ENCODE peak calls at places on chromosome 6, in nine cellular contexts. V, F, K, X, H, L, S, B and Y are unnamed samples.

GRCh38 chr6:7541175-7542064 is at the start of gene DSP:
- DNase-seq in V (peak), F (no peak), K (no peak), X (peak), H (peak), L (peak), S (peak), B (peak), Y (peak)

GRCh38 chr6:40722553-40723258 is 135.5 kb upstream of the LRFN2 start:
- DNase-seq in V (no peak), F (no peak), K (no peak), X (no peak), H (no peak), L (no peak), S (peak), B (no peak), Y (no peak)

GRCh38 chr6:140623498-140623897 is 1249.0 kb upstream of the CITED2 start:
- DNase-seq in V (no peak), F (peak), K (peak), X (no peak), H (no peak), L (no peak), S (no peak), B (no peak), Y (no peak)

GRCh38 chr6:161417712-161418457 is 144.0 kb upstream of the AGPAT4 start:
- DNase-seq in V (no peak), F (peak), K (peak), X (no peak), H (peak), L (no peak), S (no peak), B (no peak), Y (no peak)

GRCh38 chr6:83808926-83809325 is 44.2 kb upstream of the RIPPLY2 start:
- DNase-seq in V (no peak), F (no peak), K (no peak), X (no peak), H (no peak), L (no peak), S (no peak), B (no peak), Y (no peak)

GRCh38 chr6:130147151-130147550 is 75.6 kb downstream of the SAMD3 start:
- DNase-seq in V (no peak), F (no peak), K (no peak), X (no peak), H (no peak), L (no peak), S (no peak), B (no peak), Y (no peak)

GRCh38 chr6:80134065-80134464 is 27.6 kb downstream of the BCKDHB start:
- DNase-seq in V (no peak), F (no peak), K (no peak), X (no peak), H (no peak), L (no peak), S (no peak), B (no peak), Y (no peak)

GRCh38 chr6:165245716-165246115 is 63.7 kb downstream of the C6orf118 start:
- DNase-seq in V (no peak), F (no peak), K (no peak), X (no peak), H (no peak), L (no peak), S (no peak), B (no peak), Y (no peak)

GRCh38 chr6:149225946-149226345 is 91.6 kb upstream of the TAB2 start:
- DNase-seq in V (no peak), F (no peak), K (no peak), X (no peak), H (no peak), L (no peak), S (no peak), B (no peak), Y (no peak)

GRCh38 chr6:34520645-34521462 is 35.3 kb downstream of the SPDEF start:
- DNase-seq in V (no peak), F (no peak), K (no peak), X (no peak), H (peak), L (no peak), S (no peak), B (no peak), Y (no peak)

GRCh38 chr6:133817460-133818047 is 71.4 kb upstream of the TCF21 start:
- DNase-seq in V (peak), F (no peak), K (no peak), X (no peak), H (no peak), L (peak), S (peak), B (peak), Y (no peak)

GRCh38 chr6:209432-210103 is 82.7 kb upstream of the DUSP22 start:
- DNase-seq in V (no peak), F (no peak), K (no peak), X (no peak), H (no peak), L (peak), S (no peak), B (no peak), Y (no peak)

GRCh38 chr6:122995930-122996796 is at the start of gene CLVS2:
- DNase-seq in V (peak), F (no peak), K (peak), X (no peak), H (no peak), L (no peak), S (no peak), B (peak), Y (peak)

GRCh38 chr6:127146935-127147334 is 28.5 kb downstream of the RSPO3 start:
- DNase-seq in V (no peak), F (peak), K (peak), X (no peak), H (no peak), L (no peak), S (no peak), B (peak), Y (no peak)

GRCh38 chr6:119313937-119314893 is 35.3 kb downstream of the MAN1A1 start:
- DNase-seq in V (no peak), F (no peak), K (no peak), X (no peak), H (no peak), L (no peak), S (no peak), B (no peak), Y (no peak)

GRCh38 chr6:34888874-34889555 is at the start of gene ANKS1A:
- DNase-seq in V (peak), F (no peak), K (peak), X (peak), H (peak), L (peak), S (peak), B (peak), Y (peak)

GRCh38 chr6:8131265-8131897 is 29.0 kb upstream of the EEF1E1 start:
- DNase-seq in V (peak), F (peak), K (peak), X (no peak), H (no peak), L (peak), S (peak), B (peak), Y (peak)

GRCh38 chr6:506508-506907 is 115.0 kb downstream of the IRF4 start:
- DNase-seq in V (no peak), F (no peak), K (no peak), X (no peak), H (no peak), L (peak), S (no peak), B (no peak), Y (no peak)

GRCh38 chr6:26044140-26045045 is 42.8 kb upstream of the HFE start:
- DNase-seq in V (no peak), F (no peak), K (peak), X (peak), H (peak), L (no peak), S (no peak), B (no peak), Y (no peak)

GRCh38 chr6:79630883-79631799 is at the start of gene SH3BGRL2:
- DNase-seq in V (peak), F (peak), K (peak), X (peak), H (peak), L (peak), S (peak), B (peak), Y (peak)

GRCh38 chr6:153328194-153328593 is 197.1 kb upstream of the RGS17 start:
- DNase-seq in V (no peak), F (no peak), K (no peak), X (no peak), H (no peak), L (no peak), S (no peak), B (no peak), Y (no peak)

GRCh38 chr6:135675026-135675425 is 176.5 kb upstream of the PDE7B start:
- DNase-seq in V (no peak), F (no peak), K (peak), X (no peak), H (no peak), L (no peak), S (no peak), B (no peak), Y (no peak)

GRCh38 chr6:66662196-66662595 is 955.2 kb upstream of the EYS start:
- DNase-seq in V (no peak), F (no peak), K (peak), X (no peak), H (no peak), L (no peak), S (no peak), B (no peak), Y (no peak)

GRCh38 chr6:81767163-81768000 is 14.9 kb upstream of the TENT5A start:
- DNase-seq in V (no peak), F (no peak), K (peak), X (peak), H (no peak), L (no peak), S (no peak), B (no peak), Y (no peak)

GRCh38 chr6:5302995-5303622 is 41.8 kb downstream of the FARS2 start:
- DNase-seq in V (no peak), F (no peak), K (no peak), X (peak), H (peak), L (peak), S (peak), B (peak), Y (no peak)

GRCh38 chr6:132247381-132248159 is 153.7 kb downstream of the MOXD1 start:
- DNase-seq in V (no peak), F (no peak), K (peak), X (no peak), H (no peak), L (no peak), S (no peak), B (no peak), Y (no peak)

GRCh38 chr6:85494551-85495337 is 44.9 kb downstream of the NT5E start:
- DNase-seq in V (no peak), F (no peak), K (peak), X (no peak), H (no peak), L (no peak), S (no peak), B (no peak), Y (no peak)

GRCh38 chr6:33126101-33126714 is 50.4 kb downstream of the HLA-DPB1 start:
- DNase-seq in V (peak), F (no peak), K (peak), X (no peak), H (peak), L (peak), S (peak), B (peak), Y (no peak)

GRCh38 chr6:56899753-56900152 is 55.2 kb upstream of the BEND6 start:
- DNase-seq in V (no peak), F (no peak), K (no peak), X (no peak), H (no peak), L (no peak), S (no peak), B (no peak), Y (no peak)

GRCh38 chr6:16184129-16184528 is 54.3 kb upstream of the GMPR start:
- DNase-seq in V (no peak), F (no peak), K (peak), X (no peak), H (no peak), L (peak), S (no peak), B (no peak), Y (no peak)

GRCh38 chr6:42979523-42980177 is 669 bp upstream of the PEX6 start:
- DNase-seq in V (peak), F (no peak), K (no peak), X (no peak), H (no peak), L (no peak), S (no peak), B (no peak), Y (no peak)
- TF ChIP-seq CTCF in V (no peak), F (no peak), K (no peak), X (no peak), H (no peak), L (no peak), S (no peak), B (no peak), Y (peak)

GRCh38 chr6:30721198-30722024 is 1.3 kb downstream of the TUBB start:
- DNase-seq in V (peak), F (peak), K (peak), X (peak), H (peak), L (peak), S (peak), B (peak), Y (peak)
- TF ChIP-seq CTCF in V (peak), F (peak), K (no peak), X (peak), H (peak), L (peak), S (no peak), B (peak), Y (peak)

GRCh38 chr6:157760137-157760536 is 62.9 kb upstream of the SNX9 start:
- DNase-seq in V (no peak), F (no peak), K (peak), X (no peak), H (no peak), L (no peak), S (no peak), B (no peak), Y (no peak)
- TF ChIP-seq CTCF in V (no peak), F (peak), K (no peak), X (no peak), H (no peak), L (no peak), S (no peak), B (no peak), Y (no peak)

DNA sequence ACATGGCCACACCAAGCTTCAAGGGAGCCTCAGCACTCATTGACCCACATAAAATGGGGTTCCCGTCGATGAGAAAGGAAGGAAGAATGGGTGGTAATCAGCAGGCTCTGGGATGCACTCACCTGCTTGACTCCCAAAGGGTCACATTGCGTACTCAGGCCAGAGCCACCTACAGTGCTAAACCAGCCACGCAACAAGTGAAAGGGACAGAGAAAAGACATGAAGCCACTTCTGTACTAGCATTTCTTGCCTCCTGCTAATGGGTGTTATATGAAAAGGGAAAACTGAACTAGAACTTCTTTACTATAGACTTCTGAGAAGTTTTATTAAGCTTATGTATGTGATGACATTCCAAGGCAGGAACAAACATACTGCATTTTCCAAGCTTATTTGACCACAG is 95.9 kb upstream of the GCM1 start:
- DNase-seq in V (no peak), F (no peak), K (no peak), X (no peak), H (no peak), L (no peak), S (no peak), B (no peak), Y (no peak)
- TF ChIP-seq CTCF in V (no peak), F (no peak), K (no peak), X (no peak), H (no peak), L (no peak), S (no peak), B (no peak), Y (no peak)

DNA sequence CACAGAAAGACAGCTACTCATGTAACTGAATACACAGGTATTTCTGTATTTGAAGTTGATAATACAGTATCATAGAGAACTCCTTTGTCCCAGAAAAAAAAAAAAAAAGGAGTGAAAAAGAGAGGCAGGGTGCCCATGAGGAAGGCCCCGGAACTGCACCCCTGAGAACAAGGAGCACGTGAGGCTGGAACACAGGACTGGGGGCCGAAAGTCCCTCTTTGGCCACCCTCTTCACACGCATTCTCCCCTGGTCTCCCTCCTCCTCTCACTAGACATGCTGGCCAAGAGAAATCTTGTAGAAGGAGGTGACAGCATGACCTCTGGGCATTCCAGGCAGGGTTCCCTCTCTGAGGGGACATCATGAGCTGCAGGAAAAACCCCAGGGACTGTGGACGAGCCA is 62.7 kb upstream of the TRAF3IP2 start:
- DNase-seq in V (no peak), F (no peak), K (no peak), X (no peak), H (no peak), L (no peak), S (peak), B (peak), Y (no peak)
- TF ChIP-seq CTCF in V (peak), F (peak), K (peak), X (no peak), H (peak), L (no peak), S (peak), B (peak), Y (peak)

GRCh38 chr6:166331503-166332133 is 10.7 kb downstream of the SFT2D1 start:
- DNase-seq in V (no peak), F (no peak), K (no peak), X (no peak), H (no peak), L (no peak), S (no peak), B (no peak), Y (no peak)

GRCh38 chr6:166335378-166336366 is 6.7 kb downstream of the SFT2D1 start:
- DNase-seq in V (no peak), F (no peak), K (no peak), X (no peak), H (no peak), L (no peak), S (no peak), B (no peak), Y (no peak)

GRCh38 chr6:166333172-166333995 is 9.0 kb downstream of the SFT2D1 start:
- DNase-seq in V (no peak), F (no peak), K (no peak), X (no peak), H (no peak), L (peak), S (no peak), B (peak), Y (no peak)

GRCh38 chr6:166334878-166335277 is 7.5 kb downstream of the SFT2D1 start:
- DNase-seq in V (no peak), F (no peak), K (no peak), X (no peak), H (no peak), L (no peak), S (no peak), B (no peak), Y (no peak)

GRCh38 chr6:166330612-166331011 is 11.7 kb downstream of the SFT2D1 start:
- DNase-seq in V (peak), F (no peak), K (peak), X (no peak), H (peak), L (no peak), S (peak), B (peak), Y (no peak)
- TF ChIP-seq CTCF in V (no peak), F (no peak), K (peak), X (no peak), H (peak), L (no peak), S (no peak), B (no peak), Y (peak)

GRCh38 chr6:110549277-110549676 is 72.9 kb upstream of the SLC22A16 start:
- DNase-seq in V (no peak), F (no peak), K (no peak), X (no peak), H (no peak), L (no peak), S (no peak), B (no peak), Y (no peak)
- TF ChIP-seq CTCF in V (no peak), F (no peak), K (no peak), X (no peak), H (no peak), L (no peak), S (no peak), B (no peak), Y (no peak)

GRCh38 chr6:13427838-13428527 is 59.4 kb downstream of the GFOD1 start:
- DNase-seq in V (no peak), F (no peak), K (no peak), X (peak), H (no peak), L (peak), S (no peak), B (no peak), Y (no peak)
- TF ChIP-seq CTCF in V (no peak), F (peak), K (no peak), X (no peak), H (no peak), L (peak), S (no peak), B (peak), Y (peak)

DNA sequence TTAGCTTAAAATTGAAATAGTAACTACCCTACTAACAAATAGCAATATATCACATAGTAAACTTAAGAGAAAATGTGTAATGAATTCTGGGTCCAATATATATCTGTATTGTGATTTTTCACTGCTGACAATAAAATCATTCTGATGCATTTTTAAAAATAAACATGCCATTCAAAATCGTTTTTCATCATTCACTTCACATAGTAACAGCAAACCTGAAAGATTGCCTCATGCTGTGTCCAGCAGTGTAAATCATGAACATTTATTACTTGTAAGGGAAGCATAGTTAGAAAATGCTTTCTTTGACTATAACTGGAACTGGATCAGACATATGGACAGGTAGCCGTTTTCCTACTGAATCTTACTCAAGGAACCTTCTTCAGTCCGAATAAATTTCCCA is 446.1 kb downstream of the UTRN start:
- DNase-seq in V (no peak), F (no peak), K (no peak), X (no peak), H (no peak), L (no peak), S (no peak), B (no peak), Y (no peak)
- TF ChIP-seq CTCF in V (no peak), F (no peak), K (no peak), X (no peak), H (no peak), L (no peak), S (no peak), B (no peak), Y (no peak)